ENCODE peak calls at places on chromosomes 13 and 19, in six cellular contexts. Z is tibial nerve, N is breast epithelium, D is uterus, E is colonic mucosa, H is endothelial cell of umbilical vein. V is an unnamed sample. For H3K4me1, the result is how much of the 10 kb centered on the place peaks cover.

GRCh38 chr19:48752511-48753365 is at the start of gene FUT1:
- DNase-seq in Z (no peak), N (peak), D (no peak), E (peak), H (no peak), V (no peak)

GRCh38 chr13:50376895-50377575 is 361.8 kb downstream of the KCNRG start:
- DNase-seq in Z (no peak), N (no peak), D (no peak), E (no peak), H (no peak), V (no peak)

GRCh38 chr19:40139533-40140287 is 49.0 kb upstream of the ZNF780A start:
- DNase-seq in Z (no peak), N (no peak), D (no peak), E (no peak), H (peak), V (no peak)

GRCh38 chr13:114151031-114151430 is 18.6 kb upstream of the RASA3 start:
- DNase-seq in Z (no peak), N (no peak), D (no peak), E (no peak), H (no peak), V (no peak)

GRCh38 chr19:21439372-21439771 is 42.4 kb downstream of the ZNF493 start:
- DNase-seq in Z (no peak), N (peak), D (no peak), E (no peak), H (no peak), V (no peak)

GRCh38 chr19:43662487-43662886 is 7.5 kb downstream of the PLAUR start:
- DNase-seq in Z (no peak), N (no peak), D (no peak), E (no peak), H (no peak), V (no peak)

GRCh38 chr13:30880756-30881155 is 25.3 kb upstream of the MEDAG start:
- DNase-seq in Z (no peak), N (no peak), D (no peak), E (no peak), H (peak), V (no peak)

GRCh38 chr19:2340496-2341246 is 12.2 kb downstream of the SPPL2B start:
- DNase-seq in Z (no peak), N (no peak), D (no peak), E (no peak), H (no peak), V (no peak)

GRCh38 chr13:101979825-101980224 is 422.0 kb downstream of the FGF14 start:
- DNase-seq in Z (no peak), N (no peak), D (no peak), E (peak), H (no peak), V (no peak)

GRCh38 chr13:41533676-41534075 is 76.3 kb downstream of the RGCC start:
- DNase-seq in Z (peak), N (no peak), D (no peak), E (no peak), H (no peak), V (no peak)

GRCh38 chr19:7540761-7541480 is 5.4 kb downstream of the PNPLA6 start:
- DNase-seq in Z (no peak), N (no peak), D (no peak), E (no peak), H (peak), V (no peak)

GRCh38 chr19:58581227-58582141 is 8.3 kb upstream of the MZF1 start:
- DNase-seq in Z (peak), N (no peak), D (peak), E (peak), H (peak), V (no peak)

GRCh38 chr13:100989424-100989823 is 314.8 kb upstream of the TMTC4 start:
- DNase-seq in Z (no peak), N (no peak), D (no peak), E (no peak), H (no peak), V (no peak)

GRCh38 chr19:16615788-16616187 is 12.2 kb downstream of the MED26 start:
- DNase-seq in Z (no peak), N (no peak), D (no peak), E (no peak), H (peak), V (no peak)

GRCh38 chr13:59494560-59494970 is 669.2 kb downstream of the DIAPH3 start:
- DNase-seq in Z (no peak), N (no peak), D (no peak), E (no peak), H (peak), V (no peak)

GRCh38 chr13:30985637-30986205 is 53.3 kb downstream of the TEX26 start:
- DNase-seq in Z (no peak), N (no peak), D (no peak), E (no peak), H (no peak), V (no peak)

GRCh38 chr13:112073245-112074138 is 6.5 kb downstream of the SOX1 start:
- DNase-seq in Z (no peak), N (no peak), D (no peak), E (no peak), H (no peak), V (no peak)

GRCh38 chr13:113162783-113163685 is 4.6 kb downstream of the PROZ start:
- DNase-seq in Z (no peak), N (peak), D (no peak), E (no peak), H (no peak), V (no peak)

GRCh38 chr13:22311734-22312404 is 641.0 kb downstream of the FGF9 start:
- DNase-seq in Z (no peak), N (no peak), D (peak), E (no peak), H (no peak), V (no peak)

GRCh38 chr13:60213236-60213746 is 49.6 kb upstream of the DIAPH3 start:
- DNase-seq in Z (no peak), N (no peak), D (no peak), E (no peak), H (no peak), V (no peak)

GRCh38 chr13:77289844-77290243 is 37.0 kb downstream of the MYCBP2 start:
- DNase-seq in Z (no peak), N (no peak), D (no peak), E (no peak), H (no peak), V (no peak)

GRCh38 chr19:14479985-14480694 is 5.0 kb upstream of the PTGER1 start:
- DNase-seq in Z (no peak), N (no peak), D (no peak), E (no peak), H (no peak), V (no peak)

GRCh38 chr13:50951366-50951765 is 41.8 kb downstream of the RNASEH2B start:
- DNase-seq in Z (no peak), N (no peak), D (no peak), E (no peak), H (no peak), V (no peak)

GRCh38 chr13:114045113-114045735 is 71.3 kb upstream of the C13orf46 start:
- DNase-seq in Z (no peak), N (no peak), D (no peak), E (no peak), H (no peak), V (no peak)

GRCh38 chr13:100671389-100672182 is 3.0 kb downstream of the TMTC4 start:
- DNase-seq in Z (no peak), N (no peak), D (no peak), E (no peak), H (no peak), V (no peak)

GRCh38 chr19:11483176-11484111 is 2.6 kb upstream of the ELAVL3 start:
- DNase-seq in Z (no peak), N (no peak), D (no peak), E (no peak), H (no peak), V (no peak)

DNA sequence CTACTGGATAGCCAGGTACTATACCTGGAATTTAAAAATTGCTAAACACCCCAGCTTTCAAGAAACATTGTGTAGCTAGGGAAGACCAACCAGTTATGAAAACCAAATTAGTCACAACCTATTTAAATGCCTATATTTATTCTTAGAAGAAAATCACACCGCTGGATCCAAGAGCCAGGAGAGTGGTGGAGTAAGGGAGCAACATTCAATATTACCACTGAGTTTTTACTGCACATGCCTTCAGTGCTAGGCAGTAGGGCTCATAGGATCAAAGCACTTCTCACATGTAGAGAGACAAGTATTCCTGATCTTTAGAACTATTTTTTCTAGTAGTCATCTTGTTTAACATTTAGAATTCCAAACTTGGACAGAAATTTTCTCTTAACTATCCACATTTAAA is 11.2 kb downstream of the ITM2B start:
- DNase-seq in Z (no peak), N (no peak), D (no peak), E (no peak), H (no peak), V (no peak)
- H3K4me1 ChIP-seq in Z (under half), N (under half), D (under half), E (under half), H (under half), V (half or more)

DNA sequence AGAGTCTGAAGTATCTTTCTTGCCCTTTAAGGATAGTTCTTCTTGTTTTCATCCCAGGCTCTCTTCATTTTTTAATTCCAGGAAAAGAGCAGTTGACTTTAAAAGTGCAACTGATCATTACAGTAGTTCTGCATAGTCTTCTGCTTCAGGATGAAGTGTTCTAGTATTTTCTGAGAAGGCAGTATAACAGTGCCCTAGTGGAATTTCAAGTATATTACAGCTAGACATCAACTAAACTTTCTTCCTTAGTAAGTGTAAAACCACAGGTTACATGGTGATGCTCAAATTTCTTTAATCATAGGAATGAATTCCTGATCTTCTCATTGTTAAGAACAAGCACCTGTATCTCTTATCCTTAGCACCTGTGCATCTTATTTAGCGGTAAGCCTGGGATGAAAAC is 10.9 kb downstream of the NUFIP1 start:
- DNase-seq in Z (no peak), N (no peak), D (no peak), E (no peak), H (no peak), V (no peak)
- TF ChIP-seq CTCF in Z (no peak), N (no peak), D (no peak), E (no peak), H (no peak), V (no peak)

DNA sequence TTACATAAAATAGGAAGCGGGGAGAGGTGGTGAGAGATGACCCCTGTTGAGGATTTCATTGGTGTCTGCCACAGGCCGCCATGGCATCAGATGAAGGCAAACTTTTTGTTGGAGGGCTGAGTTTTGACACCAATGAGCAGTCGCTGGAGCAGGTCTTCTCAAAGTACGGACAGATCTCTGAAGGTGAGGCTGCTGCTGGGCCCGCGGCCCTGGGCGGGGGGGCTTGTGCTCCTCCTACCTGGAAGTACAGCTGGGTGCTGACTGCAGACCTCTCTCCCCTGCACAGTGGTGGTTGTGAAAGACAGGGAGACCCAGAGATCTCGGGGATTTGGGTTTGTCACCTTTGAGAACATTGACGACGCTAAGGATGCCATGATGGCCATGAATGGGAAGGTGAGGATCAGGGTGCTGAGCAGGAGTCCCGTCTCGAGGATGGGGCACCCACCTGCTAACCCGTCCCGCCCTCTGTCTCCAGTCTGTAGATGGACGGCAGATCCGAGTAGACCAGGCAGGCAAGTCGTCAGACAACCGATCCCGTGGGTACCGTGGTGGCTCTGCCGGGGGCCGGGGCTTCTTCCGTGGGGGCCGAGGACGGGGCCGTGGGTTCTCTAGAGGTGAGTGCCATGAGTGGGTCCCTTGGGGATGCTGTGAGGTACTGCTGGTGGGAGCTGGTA is 1.9 kb downstream of the CIRBP start:
- DNase-seq in Z (no peak), N (no peak), D (no peak), E (no peak), H (no peak), V (no peak)
- H3K4me1 ChIP-seq in Z (half or more), N (under half), D (under half), E (half or more), H (under half), V (half or more)

GRCh38 chr13:73850104-73850898 is 283.9 kb downstream of the KLF12 start:
- DNase-seq in Z (no peak), N (no peak), D (no peak), E (no peak), H (no peak), V (no peak)
- TF ChIP-seq CTCF in Z (no peak), N (no peak), D (no peak), E (no peak), H (no peak), V (no peak)

DNA sequence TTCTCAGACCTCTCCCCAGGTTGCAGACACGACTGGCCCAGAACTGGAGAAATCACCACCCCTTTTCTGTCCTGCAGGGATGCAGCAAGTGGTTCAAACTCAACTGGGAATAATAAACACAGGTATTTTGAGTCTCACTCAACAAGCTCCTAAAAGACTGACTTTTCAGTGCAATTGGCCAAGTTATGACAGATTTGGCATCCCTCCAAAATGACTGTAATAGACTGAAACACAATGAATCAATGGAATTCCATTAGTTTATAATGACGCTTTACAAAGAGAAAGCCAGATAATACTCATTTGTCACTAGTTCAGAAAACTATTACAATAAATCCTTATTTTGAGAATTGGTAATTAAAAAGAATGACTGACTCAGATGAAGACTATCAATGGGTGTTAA is 38.1 kb downstream of the MIPEP start:
- DNase-seq in Z (no peak), N (no peak), D (no peak), E (no peak), H (peak), V (no peak)
- H3K4me1 ChIP-seq in Z (under half), N (under half), D (under half), E (under half), H (under half), V (under half)

V was measured in esophagus squamous epithelium.